ENCODE peak calls at places on chromosomes 2 and 18, in four cellular contexts. G is HepG2, C is K562, V is GM12878. O is an unnamed sample.

GRCh38 chr2:119681196-119681867 is 2.3 kb downstream of the TMEM177 start:
- DNase-seq in V (no peak), G (no peak), C (no peak), O (no peak)

GRCh38 chr2:144339048-144339447 is 180.9 kb downstream of the ZEB2 start:
- DNase-seq in G (no peak), V (no peak), C (no peak), O (no peak)

GRCh38 chr2:212548459-212548815 is 9.8 kb upstream of the ERBB4 start:
- DNase-seq in C (no peak), G (peak; percentile 42), V (no peak), O (no peak)

GRCh38 chr18:33116376-33116775 is 324.1 kb downstream of the CCDC178 start:
- DNase-seq in C (no peak), G (no peak), V (no peak), O (no peak)

GRCh38 chr2:53863538-53864227 is 3.9 kb upstream of the GPR75 start:
- DNase-seq in C (no peak), V (no peak), G (no peak), O (no peak)

GRCh38 chr18:56672391-56672790 is 21.2 kb downstream of the WDR7 start:
- DNase-seq in V (no peak), C (no peak), G (no peak), O (no peak)

GRCh38 chr2:173866858-173867620 is 98.1 kb downstream of the SP3 start:
- DNase-seq in G (no peak), V (no peak), C (no peak), O (no peak)

GRCh38 chr2:53549497-53549896 is 218.1 kb upstream of the CHAC2 start:
- DNase-seq in G (no peak), C (no peak), V (no peak), O (no peak)

GRCh38 chr2:31859959-31860358 is 150.8 kb downstream of the MEMO1 start:
- DNase-seq in V (no peak), C (no peak), G (no peak), O (no peak)

GRCh38 chr2:175004980-175005832 is at the start of gene CHN1:
- DNase-seq in V (no peak), G (peak; percentile 66), C (peak; percentile 70), O (peak; percentile 81)

GRCh38 chr18:34495434-34495833 is 214.7 kb upstream of the DTNA start:
- DNase-seq in G (no peak), V (no peak), C (no peak), O (no peak)

GRCh38 chr18:48036641-48037421 is 106.4 kb upstream of the SMAD2 start:
- DNase-seq in G (no peak), C (no peak), V (no peak), O (no peak)

GRCh38 chr2:88671786-88672427 is 19.6 kb upstream of the RPIA start:
- DNase-seq in C (peak; percentile 51), V (no peak), G (peak; percentile 50), O (no peak)

GRCh38 chr2:201257941-201258665 is 2.2 kb upstream of the CASP8 start:
- DNase-seq in G (peak; percentile 55), V (peak; percentile 79), C (peak; percentile 60), O (no peak)

GRCh38 chr2:24482256-24482971 is 8.6 kb upstream of the NCOA1 start:
- DNase-seq in C (peak; percentile 64), G (no peak), V (no peak), O (no peak)

GRCh38 chr2:196181484-196181883 is 10.1 kb upstream of the STK17B start:
- DNase-seq in C (no peak), V (no peak), G (no peak), O (no peak)

GRCh38 chr2:203209538-203209937 is 29.3 kb upstream of the CYP20A1 start:
- DNase-seq in G (no peak), V (no peak), C (no peak), O (no peak)

GRCh38 chr18:58716046-58716766 is 44.9 kb downstream of the MALT1 start:
- DNase-seq in C (no peak), V (no peak), G (no peak), O (no peak)

GRCh38 chr18:79516441-79516931 is 120.8 kb downstream of the NFATC1 start:
- DNase-seq in C (no peak), G (no peak), V (no peak), O (no peak)

GRCh38 chr18:35386600-35387366 is 9.6 kb upstream of the ZNF396 start:
- DNase-seq in G (peak; percentile 70), V (no peak), C (peak; percentile 77), O (peak; percentile 68)

GRCh38 chr2:240794178-240794721 is 25.8 kb downstream of the KIF1A start:
- DNase-seq in G (no peak), C (no peak), V (no peak), O (no peak)
- TF ChIP-seq CBFB in G (no peak), C (no peak), V (no peak), O (no peak)

DNA sequence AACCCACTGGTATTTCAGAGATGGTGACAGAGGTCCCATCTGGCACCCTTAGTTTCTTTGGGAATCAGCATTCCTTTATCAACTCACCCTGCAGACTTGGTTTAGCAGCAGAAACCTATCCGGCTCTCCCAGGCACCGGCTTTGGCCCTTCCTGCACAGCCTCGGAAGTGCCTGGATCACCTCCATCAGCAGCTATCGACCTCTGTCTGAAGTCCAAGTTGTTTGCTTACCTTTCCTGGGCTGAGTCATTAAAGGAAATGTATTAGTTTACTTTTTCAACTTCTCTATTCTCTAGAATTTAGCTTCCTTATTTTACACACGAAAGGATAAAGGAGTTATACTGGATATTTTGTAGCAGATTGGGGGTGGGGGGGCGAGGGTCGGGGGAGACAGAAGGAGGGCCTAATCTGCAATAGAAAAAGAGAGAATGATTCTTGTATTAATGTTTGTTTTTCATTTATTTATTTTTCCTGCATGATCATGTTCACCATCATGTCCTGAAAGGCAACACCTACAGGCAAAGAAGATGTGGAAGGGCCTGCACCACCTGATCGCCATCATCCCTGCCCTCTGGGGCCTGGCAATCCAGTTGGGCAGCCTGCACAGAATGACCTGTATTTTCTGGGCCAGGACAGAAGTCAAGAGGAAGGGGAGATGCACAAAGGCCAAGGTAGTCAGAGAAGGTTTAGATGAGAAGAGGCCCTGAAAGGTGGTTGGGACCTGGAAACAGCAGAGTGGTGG is 22.1 kb upstream of the MAT2A start:
- DNase-seq in C (no peak), V (no peak), G (peak; percentile 63), O (no peak)
- TF ChIP-seq CBFB in C (no peak), V (no peak), G (no peak), O (no peak)

DNA sequence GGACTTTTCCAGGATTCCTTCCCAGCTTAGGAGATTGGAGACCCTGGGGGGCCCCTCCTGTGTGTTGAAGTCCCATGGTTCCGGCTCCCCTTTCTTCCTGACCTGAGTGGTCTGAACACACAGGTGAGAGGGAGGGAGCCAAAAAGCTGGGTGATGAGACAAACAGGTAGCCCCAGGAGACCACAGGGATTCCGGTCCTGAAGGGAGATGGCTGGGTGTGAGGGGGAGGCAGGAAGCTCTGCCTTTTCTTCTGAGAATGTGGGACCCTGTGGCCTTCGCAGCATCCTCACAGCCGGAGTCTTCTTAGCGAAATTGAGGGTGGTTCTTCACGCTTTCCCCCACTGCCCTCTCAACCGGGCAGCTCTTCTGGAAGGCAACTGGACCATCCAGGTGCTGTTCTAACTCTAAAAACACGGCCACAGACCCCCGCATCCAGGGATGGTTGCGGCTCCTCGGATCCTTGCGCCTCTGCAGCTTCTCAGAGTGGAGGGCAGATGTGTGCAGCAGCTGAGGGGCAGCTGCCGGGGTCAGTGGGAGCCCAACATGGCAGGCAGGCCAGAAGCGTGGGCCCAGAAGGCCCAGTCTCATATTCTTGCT is 4.4 kb downstream of the SLC66A3 start:
- DNase-seq in C (no peak), G (no peak), V (no peak), O (no peak)
- TF ChIP-seq CBFB in C (no peak), G (no peak), V (no peak), O (no peak)

DNA sequence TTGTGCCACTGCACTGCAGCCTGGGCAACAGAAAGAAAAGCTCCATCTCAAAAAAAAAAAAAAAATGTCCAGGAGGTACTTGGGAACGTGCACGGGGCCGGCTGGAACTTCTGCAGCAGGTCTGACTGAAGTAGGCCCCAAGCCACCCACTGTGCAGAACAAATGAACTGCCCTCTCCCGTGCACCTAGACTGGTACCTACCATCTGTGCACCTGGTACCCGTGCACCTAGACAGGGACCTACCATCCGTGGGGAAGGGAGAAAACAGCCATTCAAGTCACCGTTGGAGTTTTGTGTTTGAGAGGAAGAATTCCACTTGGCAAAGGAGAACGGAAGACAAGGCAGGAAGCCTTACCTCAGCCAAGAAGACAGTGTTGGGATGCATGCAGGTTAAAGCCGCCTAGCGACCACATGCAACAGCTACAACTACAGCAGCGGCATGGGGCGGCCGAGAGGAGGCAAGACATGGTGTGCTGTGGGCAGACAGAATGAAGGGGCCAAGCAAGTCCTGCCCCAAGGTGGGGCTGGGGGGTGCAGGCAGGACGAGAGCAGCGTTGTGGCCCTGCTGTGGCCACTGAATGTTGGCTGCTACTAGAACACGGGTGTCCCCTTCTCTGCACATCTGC is 16.1 kb downstream of the ST3GAL5 start:
- DNase-seq in G (no peak), C (no peak), V (no peak), O (peak; percentile 21)
- TF ChIP-seq CBFB in G (no peak), C (no peak), V (no peak), O (no peak)

DNA sequence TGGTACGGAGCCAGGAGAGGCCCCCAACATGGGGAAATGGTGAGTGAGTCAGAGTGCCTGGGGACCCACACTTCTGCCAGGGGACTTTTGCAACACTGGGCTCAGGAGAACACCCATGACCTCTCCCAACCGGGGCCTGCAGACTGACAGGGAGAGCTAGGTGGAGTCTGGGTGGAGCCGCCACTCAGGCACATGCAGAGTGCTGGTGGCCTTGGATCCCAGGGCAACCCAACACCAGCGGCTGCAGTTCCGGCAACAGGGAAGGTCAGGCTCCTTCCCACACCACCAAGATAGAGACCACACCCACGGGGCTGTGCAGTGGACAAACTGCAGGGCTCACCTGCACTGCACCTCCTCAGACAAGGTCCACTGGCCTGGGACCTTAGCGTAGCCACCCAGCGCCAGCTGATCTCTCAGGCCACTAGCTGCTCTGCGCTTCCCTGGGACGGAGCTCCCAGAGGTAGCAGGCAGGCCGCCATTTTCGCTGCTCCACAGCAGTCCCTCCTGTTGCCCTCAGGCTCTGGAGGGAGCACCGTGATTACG is 99.0 kb downstream of the EFEMP1 start:
- DNase-seq in C (no peak), V (no peak), G (no peak), O (no peak)
- TF ChIP-seq CBFB in C (no peak), V (no peak), G (no peak), O (no peak)